ENCODE peak calls at places on chromosome 6, in seven cellular contexts. D is CD8-positive, alpha-beta memory T cell; L is foreskin fibroblast; W is fibroblast of pulmonary artery; X is AG10803; F is right cardiac atrium; M is OCI-LY7. B is an unnamed sample.

GRCh38 chr6:44062771-44063560 is 64.3 kb downstream of the MRPL14 start:
- DNase-seq in X (no peak), D (no peak), M (peak; percentile 42), F (peak; percentile 56), L (no peak), W (peak; percentile 49), B (peak; percentile 58)

GRCh38 chr6:72788188-72788587 is 166.3 kb downstream of the KCNQ5 start:
- DNase-seq in M (no peak), L (peak; percentile 61), W (peak; percentile 59), D (no peak), X (peak; percentile 62), F (no peak), B (no peak)

GRCh38 chr6:148998704-148999103 is 251.9 kb downstream of the UST start:
- DNase-seq in L (peak; percentile 65), F (no peak), W (no peak), X (peak; percentile 83), M (no peak), D (no peak), B (no peak)

GRCh38 chr6:72787521-72788031 is 165.7 kb downstream of the KCNQ5 start:
- DNase-seq in F (peak; percentile 15), M (no peak), D (no peak), L (peak; percentile 88), W (peak; percentile 86), X (peak; percentile 91), B (no peak)

GRCh38 chr6:167588181-167588919 is 238.4 kb upstream of the AFDN start:
- DNase-seq in L (no peak), M (no peak), D (no peak), F (no peak), X (no peak), W (peak; percentile 12), B (no peak)

GRCh38 chr6:133917781-133918180 is 28.9 kb downstream of the TCF21 start:
- DNase-seq in M (no peak), W (no peak), X (no peak), L (no peak), F (no peak), D (no peak), B (no peak)

GRCh38 chr6:14130431-14131075 is 13.0 kb downstream of the CD83 start:
- DNase-seq in D (no peak), F (no peak), L (no peak), M (no peak), W (no peak), X (no peak), B (no peak)

GRCh38 chr6:163841733-163842132 is 427.2 kb downstream of the QKI start:
- DNase-seq in D (no peak), X (no peak), W (no peak), L (no peak), M (no peak), F (no peak), B (no peak)

GRCh38 chr6:22940571-22941290 is 371.4 kb downstream of the HDGFL1 start:
- DNase-seq in F (no peak), M (no peak), W (no peak), X (peak; percentile 77), L (peak; percentile 35), D (no peak), B (no peak)

GRCh38 chr6:135535989-135536414 is 38.5 kb upstream of the AHI1 start:
- DNase-seq in L (peak; percentile 92), W (peak; percentile 94), D (no peak), X (peak; percentile 93), M (peak; percentile 52), F (no peak), B (peak; percentile 35)

GRCh38 chr6:107641500-107641931 is 151.6 kb downstream of the SOBP start:
- DNase-seq in F (peak; percentile 56), M (no peak), W (no peak), D (no peak), X (no peak), L (no peak), B (no peak)
- H3K4me3 ChIP-seq in F (no peak overlapping the region), M (no peak overlapping the region), W (no peak overlapping the region), D (no peak overlapping the region), X (no peak overlapping the region), L (no peak overlapping the region), B (no peak overlapping the region)

GRCh38 chr6:139778688-139779087 is 404.2 kb upstream of the CITED2 start:
- DNase-seq in F (no peak), L (peak; percentile 75), M (no peak), W (peak; percentile 53), D (no peak), X (peak; percentile 40), B (no peak)

GRCh38 chr6:139779988-139780774 is 405.7 kb upstream of the CITED2 start:
- DNase-seq in D (no peak), X (no peak), F (no peak), W (no peak), L (no peak), M (no peak), B (no peak)

GRCh38 chr6:139776051-139776450 is 401.6 kb upstream of the CITED2 start:
- DNase-seq in W (no peak), L (no peak), F (no peak), M (no peak), D (no peak), X (no peak), B (no peak)

GRCh38 chr6:139778113-139778512 is 403.7 kb upstream of the CITED2 start:
- DNase-seq in X (no peak), D (no peak), W (no peak), M (no peak), L (no peak), F (no peak), B (no peak)

DNA sequence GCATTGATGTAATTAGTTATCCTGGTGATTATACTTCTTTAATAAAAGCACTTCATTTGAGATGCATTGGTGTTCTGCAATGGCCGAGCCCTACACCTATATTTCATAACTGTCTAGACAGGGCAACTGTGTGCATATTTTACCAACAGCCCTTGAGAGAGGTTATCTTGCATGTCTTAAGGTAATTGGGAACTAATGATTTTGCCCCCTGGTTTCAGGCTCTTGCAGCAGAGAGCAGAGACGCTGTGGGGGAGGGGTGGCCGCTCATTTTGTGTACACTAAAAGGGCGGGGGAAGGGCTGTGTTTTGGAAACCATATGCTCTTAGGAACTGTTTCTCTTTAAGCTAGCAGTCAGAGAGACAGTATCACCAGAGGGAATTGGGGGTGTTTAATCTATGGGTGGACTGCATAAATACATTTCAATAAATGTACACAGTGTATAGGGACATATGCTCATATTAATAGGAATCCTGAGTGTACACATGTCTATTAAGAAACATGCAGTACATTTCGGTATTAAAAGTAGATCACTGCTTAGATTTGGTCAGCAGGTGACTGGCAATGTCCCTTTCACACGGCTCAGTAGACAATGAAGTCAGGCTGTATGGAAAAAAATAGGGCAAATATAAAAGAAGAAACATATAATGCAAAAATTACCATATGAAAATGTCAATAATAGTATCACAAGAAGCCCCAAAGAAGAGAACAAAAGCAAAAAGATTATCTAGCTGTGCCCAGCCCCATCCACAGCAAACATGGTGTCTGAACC is 402.9 kb upstream of the CITED2 start:
- DNase-seq in D (no peak), W (no peak), L (no peak), M (no peak), X (no peak), F (no peak), B (no peak)
- H3K4me3 ChIP-seq in D (no peak overlapping the region), W (no peak overlapping the region), L (no peak overlapping the region), M (no peak overlapping the region), X (no peak overlapping the region), F (no peak overlapping the region), B (no peak overlapping the region)

GRCh38 chr6:112475083-112475482 is 128.0 kb downstream of the RFPL4B start:
- DNase-seq in L (peak; percentile 64), D (no peak), W (peak; percentile 38), M (no peak), X (peak; percentile 97), F (no peak), B (no peak)

GRCh38 chr6:112480551-112480950 is 133.4 kb downstream of the RFPL4B start:
- DNase-seq in W (peak; percentile 45), L (peak; percentile 67), F (no peak), M (no peak), X (peak; percentile 49), D (no peak), B (no peak)

GRCh38 chr6:112481256-112481655 is 134.1 kb downstream of the RFPL4B start:
- DNase-seq in X (peak; percentile 78), L (peak; percentile 14), M (no peak), F (no peak), W (no peak), D (no peak), B (no peak)

GRCh38 chr6:112478036-112478435 is 130.9 kb downstream of the RFPL4B start:
- DNase-seq in X (peak; percentile 50), W (peak; percentile 7), M (no peak), F (no peak), D (no peak), L (no peak), B (no peak)

DNA sequence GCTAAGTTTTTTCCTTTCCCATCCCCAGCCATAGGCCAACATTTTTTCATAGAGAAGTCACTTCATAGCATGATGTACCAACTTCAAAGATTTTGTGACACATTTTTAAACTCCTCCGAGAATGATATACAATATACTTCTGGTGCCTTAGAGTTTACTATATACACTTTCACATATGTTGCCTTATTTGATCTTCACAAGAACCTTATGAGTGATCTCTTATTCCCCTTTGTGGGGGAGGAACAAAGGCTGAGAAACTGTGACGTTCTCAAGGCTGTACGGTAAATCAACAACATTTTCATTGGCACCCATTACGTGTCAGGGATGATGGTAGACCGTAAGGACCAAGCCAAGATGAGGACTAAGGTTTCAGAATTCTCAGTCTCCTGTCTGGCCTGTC is 130.0 kb downstream of the RFPL4B start:
- DNase-seq in M (no peak), D (no peak), L (no peak), F (no peak), W (no peak), X (no peak), B (no peak)
- H3K4me3 ChIP-seq in M (no peak overlapping the region), D (no peak overlapping the region), L (no peak overlapping the region), F (no peak overlapping the region), W (no peak overlapping the region), X (no peak overlapping the region), B (no peak overlapping the region)

GRCh38 chr6:130557481-130558112 is 191.8 kb downstream of the TMEM200A start:
- DNase-seq in F (no peak), L (no peak), W (no peak), X (no peak), M (no peak), D (no peak), B (peak; percentile 17)
- H3K4me3 ChIP-seq in F (no peak overlapping the region), L (no peak overlapping the region), W (no peak overlapping the region), X (no peak overlapping the region), M (no peak overlapping the region), D (no peak overlapping the region), B (no peak overlapping the region)

DNA sequence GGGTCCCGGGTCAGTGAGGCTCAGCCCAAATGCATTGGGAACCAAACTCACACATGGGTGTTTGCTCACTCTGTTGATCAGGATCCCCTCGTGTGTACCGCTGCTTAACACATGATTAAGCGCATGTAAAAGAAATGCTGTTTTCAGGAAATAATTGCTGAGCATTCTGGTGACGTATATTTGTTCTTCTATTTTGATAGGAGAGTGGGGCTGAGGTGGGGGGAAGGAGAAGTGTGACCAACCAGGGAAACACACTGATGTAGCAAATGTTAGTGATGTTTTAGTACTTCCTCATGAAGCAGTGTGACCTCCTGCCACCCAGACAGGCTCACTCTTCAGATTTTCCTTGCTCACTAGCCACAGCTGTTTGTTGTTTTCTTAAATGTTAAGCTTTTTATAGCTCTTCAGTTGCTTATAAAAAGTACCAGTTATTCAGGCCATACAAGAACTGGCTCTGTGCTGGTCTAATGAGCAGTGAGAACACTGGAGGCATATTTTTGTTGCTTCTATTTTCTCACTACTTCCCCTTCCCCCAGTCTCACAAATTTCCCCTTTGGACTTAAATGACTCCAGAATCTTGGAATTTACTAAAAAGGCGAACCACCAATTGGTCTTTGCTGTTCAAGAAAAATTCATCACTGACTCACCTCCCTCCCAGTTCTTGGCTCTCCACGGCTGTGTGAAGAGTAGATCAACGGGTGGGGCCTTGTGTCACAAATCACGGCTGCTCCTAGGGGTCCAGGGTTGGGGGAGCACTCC is 79.2 kb upstream of the BACH2 start:
- DNase-seq in W (peak; percentile 24), M (peak; percentile 97), F (no peak), X (peak; percentile 72), D (no peak), L (peak; percentile 85), B (no peak)
- H3K4me3 ChIP-seq in W (no peak overlapping the region), M (peak overlapping the region; percentile 68), F (no peak overlapping the region), X (no peak overlapping the region), D (no peak overlapping the region), L (no peak overlapping the region), B (no peak overlapping the region)